ENCODE peak calls at places on chromosome 11, in ten cellular contexts. S is endodermal cell; E is transverse colon; T is GM23338; X is right lobe of liver; Q is cardiac muscle cell; A is lung; F is CD4-positive, alpha-beta memory T cell; J is CD8-positive, alpha-beta T cell; N is effector memory CD4-positive, alpha-beta T cell. H is an unnamed sample.

GRCh38 chr11:17828311-17828751 is 93.8 kb downstream of the KCNC1 start:
- DNase-seq in S (no peak), E (peak; percentile 19), T (no peak), X (no peak), Q (peak; percentile 46), A (no peak), F (no peak), J (no peak), N (no peak), H (no peak)

GRCh38 chr11:112650568-112650967 is 310.7 kb upstream of the NCAM1 start:
- DNase-seq in S (no peak), E (no peak), T (no peak), X (no peak), Q (no peak), A (no peak), F (no peak), J (no peak), N (no peak), H (no peak)

GRCh38 chr11:117239295-117239694 is 6.8 kb downstream of the RNF214 start:
- DNase-seq in S (no peak), E (no peak), T (no peak), X (no peak), Q (peak; percentile 91), A (no peak), F (no peak), J (no peak), N (no peak), H (peak; percentile 66)

GRCh38 chr11:112179601-112180000 is 4.3 kb downstream of the BCO2 start:
- DNase-seq in S (no peak), E (no peak), T (no peak), X (no peak), Q (no peak), A (no peak), F (no peak), J (no peak), N (no peak), H (no peak)

GRCh38 chr11:90594658-90595057 is 371.8 kb upstream of the CHORDC1 start:
- DNase-seq in S (peak; percentile 42), E (no peak), T (peak; percentile 15), X (no peak), Q (no peak), A (no peak), F (no peak), J (no peak), N (no peak), H (no peak)

GRCh38 chr11:57248780-57249383 is 11.8 kb upstream of the APLNR start:
- DNase-seq in S (peak; percentile 95), E (peak; percentile 63), T (peak; percentile 90), X (peak; percentile 79), Q (peak; percentile 83), A (peak; percentile 48), F (no peak), J (no peak), N (no peak), H (no peak)

GRCh38 chr11:106409201-106409600 is 331.7 kb downstream of the AASDHPPT start:
- DNase-seq in S (no peak), E (no peak), T (no peak), X (no peak), Q (no peak), A (no peak), F (no peak), J (no peak), N (no peak), H (no peak)

GRCh38 chr11:104005234-104005855 is 31.1 kb upstream of the DDI1 start:
- DNase-seq in S (no peak), E (no peak), T (no peak), X (no peak), Q (peak; percentile 25), A (no peak), F (no peak), J (no peak), N (no peak), H (peak; percentile 22)

GRCh38 chr11:12744831-12745502 is 70.7 kb downstream of the TEAD1 start:
- DNase-seq in S (peak; percentile 71), E (no peak), T (no peak), X (peak; percentile 48), Q (no peak), A (no peak), F (no peak), J (no peak), N (no peak), H (no peak)

GRCh38 chr11:7612056-7612660 is 61.1 kb downstream of the CYB5R2 start:
- DNase-seq in S (no peak), E (no peak), T (no peak), X (no peak), Q (no peak), A (no peak), F (no peak), J (no peak), N (no peak), H (no peak)

GRCh38 chr11:7657306-7658025 is 15.8 kb downstream of the CYB5R2 start:
- DNase-seq in S (peak; percentile 82), E (peak; percentile 64), T (peak; percentile 90), X (no peak), Q (peak; percentile 84), A (peak; percentile 62), F (no peak), J (no peak), N (no peak), H (no peak)

GRCh38 chr11:46001427-46002049 is 79.1 kb downstream of the LARGE2 start:
- DNase-seq in S (no peak), E (no peak), T (peak; percentile 92), X (no peak), Q (peak; percentile 65), A (no peak), F (no peak), J (no peak), N (no peak), H (no peak)

GRCh38 chr11:61477734-61478148 is 30.8 kb upstream of the LRRC10B start:
- DNase-seq in S (peak; percentile 90), E (peak; percentile 52), T (peak; percentile 82), X (peak; percentile 62), Q (no peak), A (peak; percentile 43), F (no peak), J (peak; percentile 35), N (peak; percentile 13), H (no peak)

GRCh38 chr11:937853-938261 is 12.2 kb downstream of the AP2A2 start:
- DNase-seq in S (no peak), E (no peak), T (no peak), X (no peak), Q (no peak), A (no peak), F (no peak), J (no peak), N (no peak), H (no peak)

GRCh38 chr11:9760180-9760550 is 96.3 kb downstream of the SWAP70 start:
- DNase-seq in S (no peak), E (peak; percentile 76), T (no peak), X (peak; percentile 58), Q (peak; percentile 97), A (peak; percentile 67), F (no peak), J (no peak), N (no peak), H (no peak)

GRCh38 chr11:108199446-108200321 is 22.8 kb downstream of the NPAT start:
- DNase-seq in S (no peak), E (no peak), T (peak; percentile 16), X (no peak), Q (peak; percentile 82), A (peak; percentile 38), F (peak; percentile 73), J (peak; percentile 30), N (no peak), H (peak; percentile 81)

GRCh38 chr11:2898366-2899079 is 12.9 kb upstream of the CDKN1C start:
- DNase-seq in S (no peak), E (peak; percentile 63), T (no peak), X (no peak), Q (peak; percentile 94), A (peak; percentile 79), F (peak; percentile 78), J (peak; percentile 69), N (peak; percentile 45), H (peak; percentile 53)
- H3K27ac ChIP-seq in S (no peak overlapping the region), E (peak overlapping the region; percentile 55), T (no peak overlapping the region), X (peak overlapping the region; percentile 40), Q (no peak overlapping the region), A (peak overlapping the region; percentile 91), F (no peak overlapping the region), J (peak overlapping the region; percentile 33), N (peak overlapping the region; percentile 24), H (peak overlapping the region; percentile 94)

DNA sequence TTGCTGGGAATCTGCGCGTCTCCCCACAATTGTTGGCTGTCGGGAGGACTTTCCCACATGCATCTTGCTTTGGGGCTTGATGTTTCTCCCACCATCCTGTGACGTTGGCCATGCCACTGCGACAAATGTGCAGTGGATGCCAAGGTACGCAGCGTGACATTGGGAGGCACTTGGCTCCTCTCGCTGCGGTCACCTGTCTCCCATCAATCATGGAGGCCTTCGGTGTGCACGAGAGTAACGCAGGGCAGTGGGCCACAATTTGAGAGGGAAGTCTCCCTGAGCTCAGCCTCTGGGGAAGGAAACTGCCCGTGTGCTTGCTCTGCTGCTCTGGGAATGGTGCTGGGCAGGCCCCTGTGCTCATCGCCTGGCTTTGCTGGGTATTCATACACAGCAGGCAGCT is 153.3 kb downstream of the ADAMTS15 start:
- DNase-seq in S (no peak), E (no peak), T (no peak), X (no peak), Q (no peak), A (no peak), F (no peak), J (no peak), N (no peak), H (no peak)
- H3K27ac ChIP-seq in S (no peak overlapping the region), E (peak overlapping the region; percentile 49), T (no peak overlapping the region), X (no peak overlapping the region), Q (no peak overlapping the region), A (peak overlapping the region; percentile 36), F (no peak overlapping the region), J (no peak overlapping the region), N (no peak overlapping the region), H (no peak overlapping the region)

DNA sequence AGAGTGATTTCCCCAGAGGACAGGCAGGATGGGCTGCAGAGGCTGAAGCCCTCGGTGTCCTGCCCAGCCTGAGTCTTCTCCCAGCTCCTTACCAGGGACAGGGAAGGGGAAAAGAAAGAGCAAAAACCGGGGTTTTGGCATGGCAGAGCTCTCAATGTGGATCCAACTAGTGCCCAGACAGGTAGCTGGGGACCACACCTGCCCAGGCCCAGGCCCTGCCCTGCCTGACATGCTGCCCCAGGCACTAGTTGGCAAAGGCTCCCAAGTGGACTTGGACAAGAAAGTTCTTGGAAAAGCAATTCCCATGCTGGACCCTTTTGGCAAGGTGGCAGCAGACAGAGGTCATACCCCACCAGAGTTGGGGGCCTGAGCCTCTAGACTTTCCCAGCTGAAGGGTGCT is 31.1 kb downstream of the NECTIN1 start:
- DNase-seq in S (no peak), E (no peak), T (no peak), X (no peak), Q (no peak), A (no peak), F (no peak), J (no peak), N (no peak), H (no peak)
- H3K27ac ChIP-seq in S (no peak overlapping the region), E (no peak overlapping the region), T (no peak overlapping the region), X (no peak overlapping the region), Q (no peak overlapping the region), A (no peak overlapping the region), F (no peak overlapping the region), J (no peak overlapping the region), N (no peak overlapping the region), H (peak overlapping the region; percentile 99)

DNA sequence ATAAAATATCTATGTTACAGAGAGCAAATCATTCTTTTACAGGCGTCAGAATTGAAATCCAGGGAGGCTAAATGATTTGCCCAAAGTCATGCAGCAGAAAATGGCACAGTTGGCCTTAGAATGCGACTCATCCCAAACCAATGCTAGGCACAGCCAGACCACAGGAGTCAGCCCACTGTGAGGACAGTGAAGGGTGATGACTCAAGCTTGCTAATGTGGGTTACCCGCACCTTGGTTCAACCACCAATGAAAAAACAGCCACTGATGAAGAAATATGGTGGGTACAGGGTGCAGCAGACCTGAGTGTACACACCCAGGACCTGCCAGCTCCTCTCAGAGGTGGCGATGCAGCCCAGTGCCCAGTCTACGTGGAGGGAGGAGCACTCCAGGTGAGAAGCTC is 89.7 kb downstream of the ZC3H12C start:
- DNase-seq in S (no peak), E (no peak), T (no peak), X (no peak), Q (peak; percentile 35), A (no peak), F (no peak), J (no peak), N (no peak), H (no peak)
- H3K27ac ChIP-seq in S (no peak overlapping the region), E (no peak overlapping the region), T (no peak overlapping the region), X (no peak overlapping the region), Q (no peak overlapping the region), A (no peak overlapping the region), F (no peak overlapping the region), J (no peak overlapping the region), N (no peak overlapping the region), H (no peak overlapping the region)

H was measured in epithelial cell of prostate.